ENCODE peak calls at places on chromosome 15, in eight cellular contexts. One of them, this sample, is unnamed.

GRCh38 chr15:38563723-38564519 is 693 bp downstream of the RASGRP1 start:
- DNase-seq in astrocyte: no peak
- DNase-seq in right cardiac atrium: peak; percentile 88
- DNase-seq in endodermal cell: peak; percentile 88
- DNase-seq in K562: peak; percentile 78
- DNase-seq in stimulated activated CD8-positive, alpha-beta memory T cell treated with anti-CD3 and anti-CD28 coated beads, Interleukin-15, amount 100 ng/mL, for 24 hours: peak; percentile 86
- DNase-seq in ecto neural progenitor cell: peak; percentile 83
- DNase-seq in iris pigment epithelial cell: peak; percentile 62
- DNase-seq in this sample: no peak

GRCh38 chr15:90143176-90143655 is 40.9 kb upstream of the IDH2 start:
- DNase-seq in astrocyte: peak; percentile 14
- DNase-seq in right cardiac atrium: peak; percentile 79
- DNase-seq in endodermal cell: peak; percentile 96
- DNase-seq in K562: peak; percentile 97
- DNase-seq in stimulated activated CD8-positive, alpha-beta memory T cell treated with anti-CD3 and anti-CD28 coated beads, Interleukin-15, amount 100 ng/mL, for 24 hours: peak; percentile 14
- DNase-seq in ecto neural progenitor cell: peak; percentile 90
- DNase-seq in iris pigment epithelial cell: peak; percentile 25
- DNase-seq in this sample: peak; percentile 80

GRCh38 chr15:39960411-39960810 is 26.5 kb downstream of the EIF2AK4 start:
- DNase-seq in astrocyte: no peak
- DNase-seq in right cardiac atrium: no peak
- DNase-seq in endodermal cell: no peak
- DNase-seq in K562: no peak
- DNase-seq in stimulated activated CD8-positive, alpha-beta memory T cell treated with anti-CD3 and anti-CD28 coated beads, Interleukin-15, amount 100 ng/mL, for 24 hours: no peak
- DNase-seq in ecto neural progenitor cell: no peak
- DNase-seq in iris pigment epithelial cell: no peak
- DNase-seq in this sample: no peak

GRCh38 chr15:86834115-86834863 is 754.6 kb downstream of the AGBL1 start:
- DNase-seq in astrocyte: no peak
- DNase-seq in right cardiac atrium: no peak
- DNase-seq in endodermal cell: no peak
- DNase-seq in K562: no peak
- DNase-seq in stimulated activated CD8-positive, alpha-beta memory T cell treated with anti-CD3 and anti-CD28 coated beads, Interleukin-15, amount 100 ng/mL, for 24 hours: no peak
- DNase-seq in ecto neural progenitor cell: no peak
- DNase-seq in iris pigment epithelial cell: no peak
- DNase-seq in this sample: no peak

GRCh38 chr15:60660290-60661051 is 181.5 kb upstream of the ICE2 start:
- DNase-seq in astrocyte: peak; percentile 70
- DNase-seq in right cardiac atrium: no peak
- DNase-seq in endodermal cell: no peak
- DNase-seq in K562: no peak
- DNase-seq in stimulated activated CD8-positive, alpha-beta memory T cell treated with anti-CD3 and anti-CD28 coated beads, Interleukin-15, amount 100 ng/mL, for 24 hours: no peak
- DNase-seq in ecto neural progenitor cell: no peak
- DNase-seq in iris pigment epithelial cell: peak; percentile 79
- DNase-seq in this sample: no peak

GRCh38 chr15:94272251-94272898 is 41.0 kb downstream of the MCTP2 start:
- DNase-seq in astrocyte: no peak
- DNase-seq in right cardiac atrium: no peak
- DNase-seq in endodermal cell: no peak
- DNase-seq in K562: no peak
- DNase-seq in stimulated activated CD8-positive, alpha-beta memory T cell treated with anti-CD3 and anti-CD28 coated beads, Interleukin-15, amount 100 ng/mL, for 24 hours: no peak
- DNase-seq in ecto neural progenitor cell: no peak
- DNase-seq in iris pigment epithelial cell: no peak
- DNase-seq in this sample: no peak

GRCh38 chr15:66021801-66022525 is 152.7 kb downstream of the RAB11A start:
- DNase-seq in astrocyte: no peak
- DNase-seq in right cardiac atrium: no peak
- DNase-seq in endodermal cell: no peak
- DNase-seq in K562: no peak
- DNase-seq in stimulated activated CD8-positive, alpha-beta memory T cell treated with anti-CD3 and anti-CD28 coated beads, Interleukin-15, amount 100 ng/mL, for 24 hours: no peak
- DNase-seq in ecto neural progenitor cell: no peak
- DNase-seq in iris pigment epithelial cell: no peak
- DNase-seq in this sample: no peak

GRCh38 chr15:72231847-72232461 is 964 bp upstream of the PKM start:
- DNase-seq in astrocyte: peak; percentile 84
- DNase-seq in right cardiac atrium: peak; percentile 61
- DNase-seq in endodermal cell: peak; percentile 63
- DNase-seq in K562: peak; percentile 82
- DNase-seq in stimulated activated CD8-positive, alpha-beta memory T cell treated with anti-CD3 and anti-CD28 coated beads, Interleukin-15, amount 100 ng/mL, for 24 hours: no peak
- DNase-seq in ecto neural progenitor cell: no peak
- DNase-seq in iris pigment epithelial cell: peak; percentile 93
- DNase-seq in this sample: no peak

GRCh38 chr15:48644827-48645557 is 517 bp downstream of the FBN1 start:
- DNase-seq in astrocyte: peak; percentile 59
- DNase-seq in right cardiac atrium: peak; percentile 88
- DNase-seq in endodermal cell: peak; percentile 86
- DNase-seq in K562: no peak
- DNase-seq in stimulated activated CD8-positive, alpha-beta memory T cell treated with anti-CD3 and anti-CD28 coated beads, Interleukin-15, amount 100 ng/mL, for 24 hours: no peak
- DNase-seq in ecto neural progenitor cell: peak; percentile 81
- DNase-seq in iris pigment epithelial cell: peak; percentile 62
- DNase-seq in this sample: peak; percentile 24

GRCh38 chr15:73900129-73900712 is 26.0 kb upstream of the LOXL1 start:
- DNase-seq in astrocyte: peak; percentile 66
- DNase-seq in right cardiac atrium: no peak
- DNase-seq in endodermal cell: no peak
- DNase-seq in K562: no peak
- DNase-seq in stimulated activated CD8-positive, alpha-beta memory T cell treated with anti-CD3 and anti-CD28 coated beads, Interleukin-15, amount 100 ng/mL, for 24 hours: no peak
- DNase-seq in ecto neural progenitor cell: no peak
- DNase-seq in iris pigment epithelial cell: no peak
- DNase-seq in this sample: no peak

GRCh38 chr15:44157679-44158078 is 37.4 kb downstream of the FRMD5 start:
- DNase-seq in astrocyte: peak; percentile 99
- DNase-seq in right cardiac atrium: no peak
- DNase-seq in endodermal cell: no peak
- DNase-seq in K562: no peak
- DNase-seq in stimulated activated CD8-positive, alpha-beta memory T cell treated with anti-CD3 and anti-CD28 coated beads, Interleukin-15, amount 100 ng/mL, for 24 hours: no peak
- DNase-seq in ecto neural progenitor cell: no peak
- DNase-seq in iris pigment epithelial cell: peak; percentile 95
- DNase-seq in this sample: no peak

GRCh38 chr15:67685008-67685599 is 140.2 kb upstream of the SKOR1 start:
- DNase-seq in astrocyte: peak; percentile 31
- DNase-seq in right cardiac atrium: no peak
- DNase-seq in endodermal cell: no peak
- DNase-seq in K562: peak; percentile 15
- DNase-seq in stimulated activated CD8-positive, alpha-beta memory T cell treated with anti-CD3 and anti-CD28 coated beads, Interleukin-15, amount 100 ng/mL, for 24 hours: no peak
- DNase-seq in ecto neural progenitor cell: no peak
- DNase-seq in iris pigment epithelial cell: peak; percentile 34
- DNase-seq in this sample: no peak

This sample was measured in D721Med.